ENCODE peak calls at places on chromosomes 2 and 18, in nine cellular contexts. C is activated CD4-positive, alpha-beta T cell treated with anti-CD3 and anti-CD28 coated beads for 48 hours; W is occipital lobe; A is 8988T; V is germinal center; N is activated T-cell treated with anti-CD3 and anti-CD28 coated beads for 24 hours; Y is hypothalamus; R is WTC11; B is effector memory CD8-positive, alpha-beta T cell. K is an unnamed sample.

GRCh38 chr2:113157108-113157896 is 16.5 kb upstream of the PSD4 start:
- DNase-seq in C (peak; percentile 52), W (no peak), A (no peak), V (peak; percentile 57), N (no peak), Y (peak; percentile 28), R (peak; percentile 56), B (no peak), K (no peak)

GRCh38 chr2:179449010-179449409 is 184.4 kb upstream of the SESTD1 start:
- DNase-seq in C (no peak), W (no peak), A (no peak), V (no peak), N (no peak), Y (no peak), R (no peak), B (no peak), K (no peak)

GRCh38 chr2:109547280-109547679 is 66.5 kb downstream of the SEPTIN10 start:
- DNase-seq in C (no peak), W (no peak), A (no peak), V (no peak), N (no peak), Y (no peak), R (no peak), B (no peak), K (no peak)

GRCh38 chr18:57928466-57928865 is 115.6 kb upstream of the NEDD4L start:
- DNase-seq in C (no peak), W (no peak), A (no peak), V (no peak), N (no peak), Y (no peak), R (no peak), B (no peak), K (no peak)

GRCh38 chr2:56448403-56448998 is 264.7 kb downstream of the CCDC85A start:
- DNase-seq in C (no peak), W (no peak), A (no peak), V (no peak), N (no peak), Y (no peak), R (no peak), B (no peak), K (no peak)

GRCh38 chr2:119157850-119158511 is 570 bp downstream of the C1QL2 start:
- DNase-seq in C (no peak), W (no peak), A (no peak), V (no peak), N (no peak), Y (no peak), R (no peak), B (no peak), K (no peak)

GRCh38 chr2:63056309-63057065 is 5.9 kb downstream of the OTX1 start:
- DNase-seq in C (peak; percentile 47), W (no peak), A (no peak), V (no peak), N (no peak), Y (no peak), R (peak; percentile 58), B (no peak), K (no peak)

GRCh38 chr2:168583710-168584521 is 127.8 kb downstream of the CERS6 start:
- DNase-seq in C (no peak), W (no peak), A (no peak), V (no peak), N (no peak), Y (no peak), R (no peak), B (no peak), K (no peak)

GRCh38 chr18:60322591-60322990 is 50.0 kb downstream of the MC4R start:
- DNase-seq in C (no peak), W (no peak), A (no peak), V (no peak), N (no peak), Y (no peak), R (no peak), B (no peak), K (no peak)

GRCh38 chr18:76252880-76253279 is 242.2 kb downstream of the ZNF516 start:
- DNase-seq in C (no peak), W (no peak), A (no peak), V (no peak), N (no peak), Y (peak; percentile 6), R (peak; percentile 36), B (no peak), K (no peak)

GRCh38 chr2:33069894-33070651 is 123.3 kb downstream of the LTBP1 start:
- DNase-seq in C (peak; percentile 74), W (peak; percentile 9), A (peak; percentile 50), V (no peak), N (peak; percentile 39), Y (no peak), R (no peak), B (no peak), K (no peak)

GRCh38 chr18:37266290-37266689 is 299.3 kb downstream of the CELF4 start:
- DNase-seq in C (no peak), W (no peak), A (no peak), V (no peak), N (no peak), Y (no peak), R (peak; percentile 65), B (no peak), K (no peak)

GRCh38 chr18:41096504-41096903 is 858.5 kb upstream of the PIK3C3 start:
- DNase-seq in C (no peak), W (no peak), A (no peak), V (no peak), N (no peak), Y (no peak), R (peak; percentile 8), B (no peak), K (no peak)

GRCh38 chr2:173982918-173983317 is 17.7 kb upstream of the SP3 start:
- DNase-seq in C (no peak), W (peak; percentile 59), A (no peak), V (no peak), N (no peak), Y (peak; percentile 15), R (no peak), B (no peak), K (peak; percentile 35)

GRCh38 chr2:161780881-161781280 is 156.7 kb downstream of the SLC4A10 start:
- DNase-seq in C (no peak), W (no peak), A (no peak), V (no peak), N (no peak), Y (no peak), R (no peak), B (no peak), K (no peak)

GRCh38 chr2:145598434-145598833 is 1078.5 kb upstream of the ZEB2 start:
- DNase-seq in C (no peak), W (no peak), A (no peak), V (no peak), N (no peak), Y (no peak), R (no peak), B (no peak), K (no peak)

K was measured in dorsolateral prefrontal cortex.